ENCODE peak calls at places on chromosomes 13 and 19, in ten cellular contexts. One of them, this sample, is unnamed. For H3K27me3, the result is how much of the 10 kb centered on the place peaks cover.

GRCh38 chr19:4972509-4973230 is 3.8 kb downstream of the KDM4B start:
- DNase-seq in MM.1S: no peak
- DNase-seq in BJ: no peak
- DNase-seq in gastrocnemius medialis: no peak
- DNase-seq in CD8-positive, alpha-beta T cell: no peak
- DNase-seq in endodermal cell: no peak
- DNase-seq in HCT116: peak
- DNase-seq in esophagus squamous epithelium: no peak
- DNase-seq in lower lobe of right lung: no peak
- DNase-seq in lung: no peak
- DNase-seq in this sample: peak

GRCh38 chr13:111204438-111205177 is 89.5 kb downstream of the ARHGEF7 start:
- DNase-seq in MM.1S: no peak
- DNase-seq in BJ: no peak
- DNase-seq in gastrocnemius medialis: peak
- DNase-seq in CD8-positive, alpha-beta T cell: no peak
- DNase-seq in endodermal cell: peak
- DNase-seq in HCT116: no peak
- DNase-seq in esophagus squamous epithelium: no peak
- DNase-seq in lower lobe of right lung: peak
- DNase-seq in lung: peak
- DNase-seq in this sample: peak

GRCh38 chr13:95100525-95101121 is 200.6 kb downstream of the ABCC4 start:
- DNase-seq in MM.1S: no peak
- DNase-seq in BJ: peak
- DNase-seq in gastrocnemius medialis: no peak
- DNase-seq in CD8-positive, alpha-beta T cell: no peak
- DNase-seq in endodermal cell: no peak
- DNase-seq in HCT116: no peak
- DNase-seq in esophagus squamous epithelium: no peak
- DNase-seq in lower lobe of right lung: no peak
- DNase-seq in lung: no peak
- DNase-seq in this sample: peak

GRCh38 chr13:44932850-44933251 is 56.4 kb downstream of the NUFIP1 start:
- DNase-seq in MM.1S: no peak
- DNase-seq in BJ: no peak
- DNase-seq in gastrocnemius medialis: no peak
- DNase-seq in CD8-positive, alpha-beta T cell: no peak
- DNase-seq in endodermal cell: peak
- DNase-seq in HCT116: no peak
- DNase-seq in esophagus squamous epithelium: no peak
- DNase-seq in lower lobe of right lung: no peak
- DNase-seq in lung: no peak
- DNase-seq in this sample: peak

GRCh38 chr19:39409207-39409885 is 2.7 kb downstream of the ZFP36 start:
- DNase-seq in MM.1S: peak
- DNase-seq in BJ: no peak
- DNase-seq in gastrocnemius medialis: peak
- DNase-seq in CD8-positive, alpha-beta T cell: peak
- DNase-seq in endodermal cell: peak
- DNase-seq in HCT116: peak
- DNase-seq in esophagus squamous epithelium: peak
- DNase-seq in lower lobe of right lung: peak
- DNase-seq in lung: peak
- DNase-seq in this sample: peak

GRCh38 chr13:107866666-107867623 is 348.4 kb downstream of the LIG4 start:
- DNase-seq in MM.1S: no peak
- DNase-seq in BJ: no peak
- DNase-seq in gastrocnemius medialis: no peak
- DNase-seq in CD8-positive, alpha-beta T cell: no peak
- DNase-seq in endodermal cell: peak
- DNase-seq in HCT116: no peak
- DNase-seq in esophagus squamous epithelium: no peak
- DNase-seq in lower lobe of right lung: no peak
- DNase-seq in lung: no peak
- DNase-seq in this sample: no peak

GRCh38 chr19:5585461-5586299 is 17.9 kb upstream of the TINCR start:
- DNase-seq in MM.1S: no peak
- DNase-seq in BJ: no peak
- DNase-seq in gastrocnemius medialis: no peak
- DNase-seq in CD8-positive, alpha-beta T cell: no peak
- DNase-seq in endodermal cell: peak
- DNase-seq in HCT116: no peak
- DNase-seq in esophagus squamous epithelium: no peak
- DNase-seq in lower lobe of right lung: no peak
- DNase-seq in lung: no peak
- DNase-seq in this sample: peak

GRCh38 chr13:72199640-72200039 is 332.6 kb upstream of the DACH1 start:
- DNase-seq in MM.1S: no peak
- DNase-seq in BJ: no peak
- DNase-seq in gastrocnemius medialis: no peak
- DNase-seq in CD8-positive, alpha-beta T cell: no peak
- DNase-seq in endodermal cell: no peak
- DNase-seq in HCT116: no peak
- DNase-seq in esophagus squamous epithelium: no peak
- DNase-seq in lower lobe of right lung: no peak
- DNase-seq in lung: no peak
- DNase-seq in this sample: no peak

GRCh38 chr19:40517248-40517647 is 50.4 kb downstream of the SPTBN4 start:
- DNase-seq in MM.1S: no peak
- DNase-seq in BJ: no peak
- DNase-seq in gastrocnemius medialis: no peak
- DNase-seq in CD8-positive, alpha-beta T cell: no peak
- DNase-seq in endodermal cell: no peak
- DNase-seq in HCT116: no peak
- DNase-seq in esophagus squamous epithelium: no peak
- DNase-seq in lower lobe of right lung: no peak
- DNase-seq in lung: no peak
- DNase-seq in this sample: no peak
- H3K27me3 ChIP-seq in MM.1S: half or more
- H3K27me3 ChIP-seq in BJ: under half
- H3K27me3 ChIP-seq in gastrocnemius medialis: under half
- H3K27me3 ChIP-seq in CD8-positive, alpha-beta T cell: under half
- H3K27me3 ChIP-seq in endodermal cell: half or more
- H3K27me3 ChIP-seq in HCT116: under half
- H3K27me3 ChIP-seq in esophagus squamous epithelium: half or more
- H3K27me3 ChIP-seq in lower lobe of right lung: half or more
- H3K27me3 ChIP-seq in lung: under half
- H3K27me3 ChIP-seq in this sample: under half

DNA sequence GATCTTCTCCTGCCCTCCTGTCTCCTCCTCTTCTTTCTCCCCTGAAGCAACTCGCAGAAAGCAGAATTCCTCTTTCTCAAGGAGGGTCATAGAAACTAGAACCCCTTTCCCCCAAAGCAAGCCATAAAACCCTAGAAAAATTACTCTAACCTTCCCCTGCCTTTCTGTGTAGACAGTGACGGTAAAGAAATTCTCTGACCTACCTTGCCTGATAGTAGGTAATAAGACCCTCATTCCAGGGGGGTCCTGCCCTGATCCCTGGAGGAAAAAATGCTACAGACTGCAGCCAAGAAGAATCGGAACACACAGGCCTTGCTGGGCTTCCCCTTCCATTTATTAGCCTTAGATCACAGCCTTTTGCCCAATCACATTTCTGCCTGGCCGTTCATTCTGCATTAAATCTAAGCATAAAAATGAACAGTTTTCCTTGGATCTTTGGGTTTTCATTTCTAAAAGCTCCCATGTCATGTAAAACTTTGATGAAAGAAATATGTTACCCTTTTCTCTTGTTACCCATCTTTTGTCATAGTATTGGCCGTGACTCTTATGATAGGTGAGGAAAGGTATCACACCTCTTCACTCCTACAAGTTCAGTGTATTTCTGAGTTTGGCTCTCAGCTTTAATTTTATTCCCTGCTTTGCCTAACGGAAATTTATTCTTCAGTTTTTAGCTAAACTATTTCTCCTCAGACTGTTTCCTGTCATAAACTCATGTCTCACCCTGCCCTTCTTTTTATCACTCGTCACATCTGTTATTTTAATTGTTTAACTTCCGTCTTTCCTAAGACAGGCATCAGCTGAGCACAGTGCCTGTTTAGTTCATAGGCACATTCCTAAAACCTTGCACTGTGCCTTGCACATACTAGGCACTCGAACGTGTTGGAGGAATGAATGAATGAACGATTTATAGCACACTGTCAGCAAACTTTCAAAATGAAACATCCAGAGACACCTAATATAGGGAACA is 20.4 kb upstream of the CPB2 start:
- DNase-seq in MM.1S: no peak
- DNase-seq in BJ: no peak
- DNase-seq in gastrocnemius medialis: no peak
- DNase-seq in CD8-positive, alpha-beta T cell: no peak
- DNase-seq in endodermal cell: no peak
- DNase-seq in HCT116: no peak
- DNase-seq in esophagus squamous epithelium: no peak
- DNase-seq in lower lobe of right lung: no peak
- DNase-seq in lung: no peak
- DNase-seq in this sample: no peak
- H3K4me3 ChIP-seq in MM.1S: no peak
- H3K4me3 ChIP-seq in BJ: no peak
- H3K4me3 ChIP-seq in gastrocnemius medialis: no peak
- H3K4me3 ChIP-seq in CD8-positive, alpha-beta T cell: no peak
- H3K4me3 ChIP-seq in endodermal cell: no peak
- H3K4me3 ChIP-seq in HCT116: no peak
- H3K4me3 ChIP-seq in esophagus squamous epithelium: no peak
- H3K4me3 ChIP-seq in lower lobe of right lung: no peak
- H3K4me3 ChIP-seq in lung: no peak
- H3K4me3 ChIP-seq in this sample: no peak

DNA sequence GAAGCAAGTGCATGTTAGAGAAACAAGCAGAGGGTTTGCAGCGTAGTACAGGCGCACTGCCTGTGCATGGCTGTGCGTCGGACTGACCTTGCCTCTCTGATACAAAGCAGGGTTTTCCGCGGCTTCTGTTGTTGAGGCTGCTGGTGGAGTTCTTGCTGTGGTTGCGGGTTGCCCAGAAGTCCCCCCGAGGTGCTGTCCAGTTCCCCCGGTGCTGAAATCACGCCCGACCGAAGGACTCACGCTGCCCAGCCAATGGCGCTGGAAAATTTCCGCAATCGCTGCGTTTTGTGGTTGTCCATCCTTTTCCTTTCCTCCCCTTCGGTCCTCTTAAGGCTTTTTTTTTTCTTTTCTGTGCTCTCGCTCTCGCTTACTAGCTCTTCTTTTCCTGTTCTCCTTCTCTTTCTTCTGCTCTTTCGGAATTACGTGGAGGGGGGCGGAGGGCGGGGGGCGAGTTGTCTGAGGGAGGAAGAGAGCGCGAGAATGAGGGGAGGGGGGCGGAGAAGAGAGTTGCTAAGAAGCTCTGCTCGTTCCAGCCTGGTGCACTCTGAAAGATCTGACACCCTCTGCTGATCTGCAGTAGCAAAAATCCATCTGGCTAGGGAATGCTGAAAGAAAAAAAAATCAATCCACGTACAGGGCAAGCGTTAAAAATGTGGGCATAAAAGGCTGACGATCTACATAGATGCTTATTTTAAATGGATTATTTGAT is at the start of gene SLITRK1:
- DNase-seq in MM.1S: no peak
- DNase-seq in BJ: peak
- DNase-seq in gastrocnemius medialis: no peak
- DNase-seq in CD8-positive, alpha-beta T cell: no peak
- DNase-seq in endodermal cell: peak
- DNase-seq in HCT116: no peak
- DNase-seq in esophagus squamous epithelium: no peak
- DNase-seq in lower lobe of right lung: peak
- DNase-seq in lung: no peak
- DNase-seq in this sample: peak
- TF ChIP-seq CTCF in MM.1S: no peak
- TF ChIP-seq CTCF in BJ: no peak
- TF ChIP-seq CTCF in gastrocnemius medialis: no peak
- TF ChIP-seq CTCF in CD8-positive, alpha-beta T cell: no peak
- TF ChIP-seq CTCF in endodermal cell: no peak
- TF ChIP-seq CTCF in HCT116: no peak
- TF ChIP-seq CTCF in esophagus squamous epithelium: no peak
- TF ChIP-seq CTCF in lower lobe of right lung: no peak
- TF ChIP-seq CTCF in lung: no peak
- TF ChIP-seq CTCF in this sample: no peak

DNA sequence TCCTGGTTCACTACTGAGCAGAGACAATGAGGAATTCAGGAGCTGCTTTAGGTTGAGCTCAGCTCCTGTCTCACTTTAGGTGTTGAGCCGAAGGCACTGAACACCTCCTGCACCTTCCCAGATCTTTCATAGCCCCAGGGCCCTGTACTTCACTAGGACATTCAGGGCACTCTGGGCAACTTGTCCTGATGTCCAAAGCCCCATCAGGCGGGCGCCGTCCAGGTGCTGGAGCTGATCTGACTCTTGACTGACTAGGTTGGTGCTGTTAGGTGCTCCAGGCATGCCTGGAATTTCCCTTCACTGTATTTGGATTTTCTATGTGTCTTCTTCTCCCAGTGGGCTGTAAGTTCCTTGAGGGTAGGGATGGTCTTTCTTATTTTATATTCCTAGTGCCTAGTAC is 48.4 kb upstream of the CNMD start:
- DNase-seq in MM.1S: no peak
- DNase-seq in BJ: no peak
- DNase-seq in gastrocnemius medialis: no peak
- DNase-seq in CD8-positive, alpha-beta T cell: no peak
- DNase-seq in endodermal cell: no peak
- DNase-seq in HCT116: no peak
- DNase-seq in esophagus squamous epithelium: no peak
- DNase-seq in lower lobe of right lung: no peak
- DNase-seq in lung: no peak
- DNase-seq in this sample: no peak
- H3K27me3 ChIP-seq in MM.1S: under half
- H3K27me3 ChIP-seq in BJ: under half
- H3K27me3 ChIP-seq in gastrocnemius medialis: under half
- H3K27me3 ChIP-seq in CD8-positive, alpha-beta T cell: under half
- H3K27me3 ChIP-seq in endodermal cell: under half
- H3K27me3 ChIP-seq in HCT116: under half
- H3K27me3 ChIP-seq in esophagus squamous epithelium: under half
- H3K27me3 ChIP-seq in lower lobe of right lung: under half
- H3K27me3 ChIP-seq in lung: under half
- H3K27me3 ChIP-seq in this sample: under half

DNA sequence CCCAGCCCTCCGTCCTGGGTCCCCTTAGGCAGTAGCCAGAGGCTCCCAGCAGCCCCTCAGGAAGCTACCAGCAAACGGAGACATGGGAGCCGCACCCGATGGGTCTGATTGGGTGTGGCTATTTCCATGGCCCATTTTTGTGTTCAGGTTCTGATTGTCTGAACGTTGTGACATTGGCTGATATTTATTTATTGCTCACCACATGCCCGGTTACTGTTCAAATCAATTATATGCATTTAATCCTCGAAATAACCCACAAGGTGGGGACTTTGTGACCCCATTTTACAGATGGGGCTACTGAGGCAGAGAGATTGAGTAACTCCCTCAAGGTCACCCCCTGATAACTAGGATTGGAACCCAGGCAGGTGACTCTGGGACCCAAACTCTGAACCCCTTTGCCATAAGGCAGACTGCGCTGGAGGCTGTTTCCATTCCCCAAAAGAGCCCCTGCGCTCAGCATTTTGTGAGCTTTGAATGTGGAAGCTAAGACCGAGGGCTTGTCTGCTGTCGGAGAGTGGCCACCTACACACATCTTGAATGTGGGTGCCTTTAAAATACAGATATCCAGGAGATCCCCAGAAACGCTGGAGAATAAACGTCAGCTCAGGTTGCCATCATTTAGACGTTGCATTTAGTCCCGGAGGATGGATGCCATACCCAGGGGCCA is 13.6 kb upstream of the MCF2L start:
- DNase-seq in MM.1S: no peak
- DNase-seq in BJ: no peak
- DNase-seq in gastrocnemius medialis: no peak
- DNase-seq in CD8-positive, alpha-beta T cell: no peak
- DNase-seq in endodermal cell: no peak
- DNase-seq in HCT116: no peak
- DNase-seq in esophagus squamous epithelium: no peak
- DNase-seq in lower lobe of right lung: no peak
- DNase-seq in lung: no peak
- DNase-seq in this sample: no peak
- H3K4me3 ChIP-seq in MM.1S: no peak
- H3K4me3 ChIP-seq in BJ: no peak
- H3K4me3 ChIP-seq in gastrocnemius medialis: no peak
- H3K4me3 ChIP-seq in CD8-positive, alpha-beta T cell: no peak
- H3K4me3 ChIP-seq in endodermal cell: no peak
- H3K4me3 ChIP-seq in HCT116: no peak
- H3K4me3 ChIP-seq in esophagus squamous epithelium: no peak
- H3K4me3 ChIP-seq in lower lobe of right lung: no peak
- H3K4me3 ChIP-seq in lung: no peak
- H3K4me3 ChIP-seq in this sample: no peak

This sample was measured in bronchial epithelial cell.